ENCODE peak calls at places on chromosomes 16 and 17, in five cellular contexts. P is SJSA1; O is astrocyte; D is AG04450; R is CD8-positive, alpha-beta T cell. K is an unnamed sample.

GRCh38 chr17:28878158-28878910 is 19.2 kb downstream of the FLOT2 start:
- DNase-seq in R (no peak), O (no peak), P (no peak), D (no peak), K (no peak)

GRCh38 chr16:30110661-30111060 is 2.7 kb downstream of the GDPD3 start:
- DNase-seq in O (no peak), P (no peak), R (no peak), D (no peak), K (no peak)

GRCh38 chr16:24552705-24553104 is 13.3 kb downstream of the RBBP6 start:
- DNase-seq in P (no peak), O (no peak), D (no peak), R (no peak), K (no peak)

GRCh38 chr17:1834378-1835149 is 4.8 kb downstream of the RPA1 start:
- DNase-seq in R (no peak), P (no peak), O (no peak), D (no peak), K (no peak)

GRCh38 chr16:3070608-3071111 is 5.2 kb downstream of the IL32 start:
- DNase-seq in O (no peak), D (no peak), R (no peak), P (no peak), K (no peak)

GRCh38 chr17:33097411-33097810 is 105.8 kb downstream of the SPACA3 start:
- DNase-seq in D (no peak), P (no peak), O (no peak), R (no peak), K (no peak)

GRCh38 chr16:79612207-79612606 is 11.7 kb upstream of the MAF start:
- DNase-seq in P (no peak), O (peak; percentile 42), D (no peak), R (no peak), K (no peak)

GRCh38 chr17:47730681-47731080 is 2.4 kb upstream of the TBX21 start:
- DNase-seq in R (no peak), P (no peak), O (no peak), D (no peak), K (no peak)

GRCh38 chr17:5078106-5079028 is at the start of gene ZFP3:
- DNase-seq in R (peak; percentile 75), P (no peak), D (peak; percentile 24), O (peak; percentile 82), K (peak; percentile 87)

GRCh38 chr16:16027728-16028310 is 78.4 kb downstream of the ABCC1 start:
- DNase-seq in R (no peak), O (no peak), P (no peak), D (no peak), K (no peak)

GRCh38 chr16:27365142-27366089 is 36.6 kb upstream of the IL21R start:
- DNase-seq in P (no peak), D (peak; percentile 18), O (peak; percentile 70), R (no peak), K (no peak)
- H3K27ac ChIP-seq in P (no peak overlapping the region), D (peak overlapping the region; percentile 39), O (peak overlapping the region; percentile 51), R (no peak overlapping the region), K (peak overlapping the region; percentile 38)

GRCh38 chr17:31496601-31497000 is 105.1 kb downstream of the RAB11FIP4 start:
- DNase-seq in D (no peak), P (no peak), O (no peak), R (no peak), K (no peak)

GRCh38 chr17:31497994-31498826 is 106.7 kb downstream of the RAB11FIP4 start:
- DNase-seq in O (no peak), D (no peak), R (no peak), P (no peak), K (no peak)

GRCh38 chr17:31497431-31497830 is 106.0 kb downstream of the RAB11FIP4 start:
- DNase-seq in D (no peak), R (no peak), P (no peak), O (no peak), K (no peak)

GRCh38 chr17:31496097-31496496 is 104.6 kb downstream of the RAB11FIP4 start:
- DNase-seq in P (no peak), D (no peak), R (no peak), O (no peak), K (no peak)

GRCh38 chr17:31499771-31500554 is 108.5 kb downstream of the RAB11FIP4 start:
- DNase-seq in D (no peak), O (peak; percentile 61), P (no peak), R (no peak), K (peak; percentile 75)
- H3K27ac ChIP-seq in D (no peak overlapping the region), O (no peak overlapping the region), P (no peak overlapping the region), R (no peak overlapping the region), K (no peak overlapping the region)

GRCh38 chr17:49924589-49924988 is 44.4 kb upstream of the DLX4 start:
- DNase-seq in O (no peak), D (no peak), P (no peak), R (no peak), K (no peak)

GRCh38 chr17:49928826-49929475 is 40.0 kb upstream of the DLX4 start:
- DNase-seq in O (peak; percentile 28), R (no peak), D (no peak), P (no peak), K (no peak)

GRCh38 chr17:49925916-49926315 is 43.1 kb upstream of the DLX4 start:
- DNase-seq in R (no peak), P (no peak), D (no peak), O (no peak), K (no peak)

GRCh38 chr17:49928126-49928800 is 40.7 kb upstream of the DLX4 start:
- DNase-seq in D (no peak), R (no peak), O (no peak), P (no peak), K (no peak)

DNA sequence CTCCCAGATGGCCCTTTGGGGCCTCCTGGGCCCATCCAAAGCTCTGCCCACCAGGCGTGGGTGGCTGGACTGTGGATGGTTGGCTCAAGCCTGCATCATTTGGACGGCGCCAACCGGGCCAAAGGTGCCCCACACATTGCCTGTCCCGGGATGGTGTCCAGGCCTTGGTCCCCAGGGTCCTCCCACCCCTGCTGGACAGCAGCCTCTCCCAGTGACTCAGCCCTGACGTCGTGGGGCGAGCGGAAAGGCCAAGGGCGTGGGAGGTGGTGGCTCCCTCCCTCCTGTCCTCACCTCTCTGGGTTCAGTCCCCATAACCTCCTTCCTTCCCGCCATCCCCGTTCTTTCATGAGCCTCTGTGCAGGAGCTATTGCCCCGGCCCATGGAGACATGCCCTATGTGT is 42.1 kb upstream of the DLX4 start:
- DNase-seq in O (no peak), R (no peak), D (no peak), P (no peak), K (peak; percentile 81)
- H3K27ac ChIP-seq in O (no peak overlapping the region), R (no peak overlapping the region), D (no peak overlapping the region), P (no peak overlapping the region), K (no peak overlapping the region)

GRCh38 chr16:72309001-72309400 is 137.0 kb upstream of the PMFBP1 start:
- DNase-seq in R (no peak), P (no peak), D (no peak), O (no peak), K (peak; percentile 27)

GRCh38 chr16:72313903-72314302 is 141.9 kb upstream of the PMFBP1 start:
- DNase-seq in P (no peak), O (no peak), D (no peak), R (no peak), K (no peak)

GRCh38 chr16:72311426-72311825 is 139.5 kb upstream of the PMFBP1 start:
- DNase-seq in O (peak; percentile 57), D (no peak), R (no peak), P (no peak), K (no peak)

GRCh38 chr16:72308396-72308795 is 136.4 kb upstream of the PMFBP1 start:
- DNase-seq in R (no peak), D (no peak), P (no peak), O (no peak), K (no peak)

GRCh38 chr16:72312862-72313261 is 140.9 kb upstream of the PMFBP1 start:
- DNase-seq in P (no peak), R (no peak), O (peak; percentile 24), D (no peak), K (no peak)
- H3K27ac ChIP-seq in P (no peak overlapping the region), R (no peak overlapping the region), O (no peak overlapping the region), D (no peak overlapping the region), K (no peak overlapping the region)

DNA sequence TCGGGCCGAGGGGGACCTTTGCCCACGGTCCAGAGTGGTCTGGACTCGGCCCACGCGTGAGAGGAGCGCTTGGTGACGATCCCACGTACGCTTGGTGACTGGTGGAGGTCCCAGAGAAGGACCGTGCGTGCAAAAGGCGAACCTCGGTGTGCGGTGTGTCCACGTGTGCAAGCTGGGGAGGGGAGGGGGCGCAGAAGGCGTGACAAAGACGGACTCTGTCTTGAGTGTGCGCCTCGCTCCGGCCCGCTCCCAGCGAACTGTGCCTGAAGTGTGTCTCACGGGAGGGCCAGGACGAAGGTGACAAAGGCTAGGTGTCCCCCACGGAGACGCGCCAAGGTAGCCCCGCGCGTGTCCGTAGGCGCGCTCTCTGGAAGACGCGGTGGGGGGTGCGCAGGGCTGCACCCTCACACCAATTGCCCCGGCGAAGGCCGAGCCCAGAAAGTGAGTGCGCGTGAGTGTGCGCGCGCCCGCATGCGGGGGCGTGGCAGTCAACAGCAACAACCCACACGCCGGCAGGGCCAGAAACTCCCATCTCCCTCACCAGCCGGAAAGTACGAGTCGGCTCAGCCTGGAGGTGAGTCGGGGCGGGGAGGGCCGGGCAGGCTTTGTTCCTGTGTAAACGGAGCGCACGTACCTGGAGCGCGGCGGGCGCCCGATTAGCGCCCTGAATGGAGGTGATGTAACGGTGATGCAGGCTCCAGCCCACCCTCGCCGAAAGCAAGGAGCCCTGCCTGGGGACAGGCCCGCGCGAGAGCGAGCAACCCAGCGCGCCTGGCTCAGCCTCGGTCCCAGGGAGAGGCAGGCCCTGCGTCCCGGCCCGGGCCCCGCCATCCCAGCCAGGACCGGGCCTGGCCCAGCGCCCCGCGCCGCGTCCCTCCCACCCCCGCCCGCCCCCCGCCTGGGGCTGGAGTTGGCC is at the start of gene GPRC5C:
- DNase-seq in D (no peak), P (peak; percentile 72), R (peak; percentile 34), O (peak; percentile 33), K (peak; percentile 78)
- H3K27ac ChIP-seq in D (no peak within 1 kb of the TSS), P (peak within 1 kb of the TSS; percentile 86), R (no peak within 1 kb of the TSS), O (peak within 1 kb of the TSS; percentile 57), K (peak within 1 kb of the TSS; percentile 86)

DNA sequence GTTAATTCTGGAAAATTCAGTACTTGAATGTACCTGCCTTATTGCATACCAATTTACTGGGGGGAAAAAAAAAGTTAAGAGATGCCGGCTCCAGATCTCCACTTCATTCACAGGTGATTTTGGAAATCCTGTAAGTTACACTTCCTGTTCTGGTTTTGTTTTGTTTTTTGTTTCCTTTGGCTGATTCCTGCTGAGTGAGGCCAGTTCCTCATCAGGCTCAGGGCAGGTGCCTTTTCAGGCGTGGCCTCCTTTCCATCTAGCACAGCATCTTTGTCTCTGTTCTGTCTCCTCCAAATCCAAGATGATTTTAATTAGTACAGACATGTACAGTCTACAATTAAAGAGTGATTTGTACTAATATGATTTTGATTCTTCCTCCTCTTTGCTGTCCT is 19.2 kb downstream of the CYB561 start:
- DNase-seq in O (no peak), D (no peak), P (no peak), R (no peak), K (no peak)
- H3K27ac ChIP-seq in O (no peak overlapping the region), D (no peak overlapping the region), P (no peak overlapping the region), R (no peak overlapping the region), K (no peak overlapping the region)

K was measured in adrenal gland.